ENCODE peak calls at places on chromosomes 1 and 21, in ten cellular contexts. One of them, this sample, is unnamed.

GRCh38 chr1:174967845-174968705 is 31.7 kb upstream of the CACYBP start:
- DNase-seq in neural crest cell: no peak
- DNase-seq in spleen: no peak
- DNase-seq in SK-N-DZ: no peak
- DNase-seq in activated naive CD4-positive, alpha-beta T cell treated with anti-CD3 and anti-CD28 coated beads, Interleukin-2, amount 50 U/mL, for 16 hours: no peak
- DNase-seq in H7: no peak
- DNase-seq in occipital lobe: no peak
- DNase-seq in NCI-H1694 treated with DMSO at 0.1 percent for 48 hours: no peak
- DNase-seq in HS-5: no peak
- DNase-seq in NAMALWA: peak; percentile 57
- DNase-seq in this sample: no peak

GRCh38 chr1:36232212-36233031 is 8.2 kb downstream of the THRAP3 start:
- DNase-seq in neural crest cell: no peak
- DNase-seq in spleen: no peak
- DNase-seq in SK-N-DZ: no peak
- DNase-seq in activated naive CD4-positive, alpha-beta T cell treated with anti-CD3 and anti-CD28 coated beads, Interleukin-2, amount 50 U/mL, for 16 hours: no peak
- DNase-seq in H7: no peak
- DNase-seq in occipital lobe: no peak
- DNase-seq in NCI-H1694 treated with DMSO at 0.1 percent for 48 hours: no peak
- DNase-seq in HS-5: no peak
- DNase-seq in NAMALWA: no peak
- DNase-seq in this sample: no peak

GRCh38 chr1:47742890-47743760 is 254.1 kb downstream of the TRABD2B start:
- DNase-seq in neural crest cell: no peak
- DNase-seq in spleen: no peak
- DNase-seq in SK-N-DZ: no peak
- DNase-seq in activated naive CD4-positive, alpha-beta T cell treated with anti-CD3 and anti-CD28 coated beads, Interleukin-2, amount 50 U/mL, for 16 hours: no peak
- DNase-seq in H7: no peak
- DNase-seq in occipital lobe: no peak
- DNase-seq in NCI-H1694 treated with DMSO at 0.1 percent for 48 hours: no peak
- DNase-seq in HS-5: no peak
- DNase-seq in NAMALWA: no peak
- DNase-seq in this sample: no peak

GRCh38 chr1:225921734-225922709 is 2.0 kb downstream of the PYCR2 start:
- DNase-seq in neural crest cell: no peak
- DNase-seq in spleen: no peak
- DNase-seq in SK-N-DZ: no peak
- DNase-seq in activated naive CD4-positive, alpha-beta T cell treated with anti-CD3 and anti-CD28 coated beads, Interleukin-2, amount 50 U/mL, for 16 hours: no peak
- DNase-seq in H7: peak; percentile 26
- DNase-seq in occipital lobe: no peak
- DNase-seq in NCI-H1694 treated with DMSO at 0.1 percent for 48 hours: peak; percentile 57
- DNase-seq in HS-5: no peak
- DNase-seq in NAMALWA: no peak
- DNase-seq in this sample: no peak

GRCh38 chr1:82225407-82226197 is 424.9 kb downstream of the ADGRL2 start:
- DNase-seq in neural crest cell: no peak
- DNase-seq in spleen: no peak
- DNase-seq in SK-N-DZ: no peak
- DNase-seq in activated naive CD4-positive, alpha-beta T cell treated with anti-CD3 and anti-CD28 coated beads, Interleukin-2, amount 50 U/mL, for 16 hours: no peak
- DNase-seq in H7: no peak
- DNase-seq in occipital lobe: no peak
- DNase-seq in NCI-H1694 treated with DMSO at 0.1 percent for 48 hours: peak; percentile 70
- DNase-seq in HS-5: no peak
- DNase-seq in NAMALWA: peak; percentile 16
- DNase-seq in this sample: no peak

GRCh38 chr1:99457381-99458165 is 188.3 kb upstream of the PALMD start:
- DNase-seq in neural crest cell: no peak
- DNase-seq in spleen: no peak
- DNase-seq in SK-N-DZ: no peak
- DNase-seq in activated naive CD4-positive, alpha-beta T cell treated with anti-CD3 and anti-CD28 coated beads, Interleukin-2, amount 50 U/mL, for 16 hours: no peak
- DNase-seq in H7: no peak
- DNase-seq in occipital lobe: peak; percentile 30
- DNase-seq in NCI-H1694 treated with DMSO at 0.1 percent for 48 hours: no peak
- DNase-seq in HS-5: peak; percentile 80
- DNase-seq in NAMALWA: no peak
- DNase-seq in this sample: no peak

GRCh38 chr1:54499097-54500029 is 48.7 kb upstream of the ACOT11 start:
- DNase-seq in neural crest cell: peak; percentile 43
- DNase-seq in spleen: no peak
- DNase-seq in SK-N-DZ: no peak
- DNase-seq in activated naive CD4-positive, alpha-beta T cell treated with anti-CD3 and anti-CD28 coated beads, Interleukin-2, amount 50 U/mL, for 16 hours: peak; percentile 33
- DNase-seq in H7: peak; percentile 87
- DNase-seq in occipital lobe: no peak
- DNase-seq in NCI-H1694 treated with DMSO at 0.1 percent for 48 hours: peak; percentile 76
- DNase-seq in HS-5: no peak
- DNase-seq in NAMALWA: no peak
- DNase-seq in this sample: no peak

GRCh38 chr1:235500971-235501540 is 3.2 kb downstream of the B3GALNT2 start:
- DNase-seq in neural crest cell: no peak
- DNase-seq in spleen: no peak
- DNase-seq in SK-N-DZ: no peak
- DNase-seq in activated naive CD4-positive, alpha-beta T cell treated with anti-CD3 and anti-CD28 coated beads, Interleukin-2, amount 50 U/mL, for 16 hours: no peak
- DNase-seq in H7: no peak
- DNase-seq in occipital lobe: no peak
- DNase-seq in NCI-H1694 treated with DMSO at 0.1 percent for 48 hours: no peak
- DNase-seq in HS-5: no peak
- DNase-seq in NAMALWA: no peak
- DNase-seq in this sample: no peak

GRCh38 chr1:1760715-1761114 is 17.6 kb downstream of the NADK start:
- DNase-seq in neural crest cell: no peak
- DNase-seq in spleen: peak; percentile 61
- DNase-seq in SK-N-DZ: no peak
- DNase-seq in activated naive CD4-positive, alpha-beta T cell treated with anti-CD3 and anti-CD28 coated beads, Interleukin-2, amount 50 U/mL, for 16 hours: no peak
- DNase-seq in H7: peak; percentile 19
- DNase-seq in occipital lobe: no peak
- DNase-seq in NCI-H1694 treated with DMSO at 0.1 percent for 48 hours: no peak
- DNase-seq in HS-5: no peak
- DNase-seq in NAMALWA: peak; percentile 35
- DNase-seq in this sample: no peak

GRCh38 chr1:207315435-207315834 is 6.0 kb upstream of the CD55 start:
- DNase-seq in neural crest cell: no peak
- DNase-seq in spleen: no peak
- DNase-seq in SK-N-DZ: no peak
- DNase-seq in activated naive CD4-positive, alpha-beta T cell treated with anti-CD3 and anti-CD28 coated beads, Interleukin-2, amount 50 U/mL, for 16 hours: no peak
- DNase-seq in H7: no peak
- DNase-seq in occipital lobe: no peak
- DNase-seq in NCI-H1694 treated with DMSO at 0.1 percent for 48 hours: no peak
- DNase-seq in HS-5: no peak
- DNase-seq in NAMALWA: no peak
- DNase-seq in this sample: no peak

GRCh38 chr1:41485605-41486004 is 1.1 kb upstream of the EDN2 start:
- DNase-seq in neural crest cell: no peak
- DNase-seq in spleen: peak; percentile 67
- DNase-seq in SK-N-DZ: no peak
- DNase-seq in activated naive CD4-positive, alpha-beta T cell treated with anti-CD3 and anti-CD28 coated beads, Interleukin-2, amount 50 U/mL, for 16 hours: no peak
- DNase-seq in H7: no peak
- DNase-seq in occipital lobe: no peak
- DNase-seq in NCI-H1694 treated with DMSO at 0.1 percent for 48 hours: no peak
- DNase-seq in HS-5: no peak
- DNase-seq in NAMALWA: no peak
- DNase-seq in this sample: no peak

GRCh38 chr1:61865646-61866220 is 123.5 kb downstream of the PATJ start:
- DNase-seq in neural crest cell: no peak
- DNase-seq in spleen: no peak
- DNase-seq in SK-N-DZ: no peak
- DNase-seq in activated naive CD4-positive, alpha-beta T cell treated with anti-CD3 and anti-CD28 coated beads, Interleukin-2, amount 50 U/mL, for 16 hours: no peak
- DNase-seq in H7: no peak
- DNase-seq in occipital lobe: no peak
- DNase-seq in NCI-H1694 treated with DMSO at 0.1 percent for 48 hours: no peak
- DNase-seq in HS-5: no peak
- DNase-seq in NAMALWA: no peak
- DNase-seq in this sample: peak; percentile 11

GRCh38 chr1:913491-914252 is 10.1 kb upstream of the SAMD11 start:
- DNase-seq in neural crest cell: no peak
- DNase-seq in spleen: peak; percentile 62
- DNase-seq in SK-N-DZ: peak; percentile 9
- DNase-seq in activated naive CD4-positive, alpha-beta T cell treated with anti-CD3 and anti-CD28 coated beads, Interleukin-2, amount 50 U/mL, for 16 hours: peak; percentile 6
- DNase-seq in H7: peak; percentile 51
- DNase-seq in occipital lobe: no peak
- DNase-seq in NCI-H1694 treated with DMSO at 0.1 percent for 48 hours: no peak
- DNase-seq in HS-5: no peak
- DNase-seq in NAMALWA: no peak
- DNase-seq in this sample: no peak

GRCh38 chr1:46667782-46668760 is at the start of gene ATPAF1:
- DNase-seq in neural crest cell: peak; percentile 53
- DNase-seq in spleen: peak; percentile 93
- DNase-seq in SK-N-DZ: peak; percentile 55
- DNase-seq in activated naive CD4-positive, alpha-beta T cell treated with anti-CD3 and anti-CD28 coated beads, Interleukin-2, amount 50 U/mL, for 16 hours: peak; percentile 69
- DNase-seq in H7: peak; percentile 95
- DNase-seq in occipital lobe: peak; percentile 60
- DNase-seq in NCI-H1694 treated with DMSO at 0.1 percent for 48 hours: peak; percentile 5
- DNase-seq in HS-5: no peak
- DNase-seq in NAMALWA: peak; percentile 50
- DNase-seq in this sample: peak; percentile 69

GRCh38 chr1:98197356-98197755 is 276.5 kb upstream of the DPYD start:
- DNase-seq in neural crest cell: no peak
- DNase-seq in spleen: no peak
- DNase-seq in SK-N-DZ: no peak
- DNase-seq in activated naive CD4-positive, alpha-beta T cell treated with anti-CD3 and anti-CD28 coated beads, Interleukin-2, amount 50 U/mL, for 16 hours: no peak
- DNase-seq in H7: no peak
- DNase-seq in occipital lobe: no peak
- DNase-seq in NCI-H1694 treated with DMSO at 0.1 percent for 48 hours: no peak
- DNase-seq in HS-5: no peak
- DNase-seq in NAMALWA: no peak
- DNase-seq in this sample: no peak

GRCh38 chr21:16309250-16309971 is 579.6 kb downstream of the USP25 start:
- DNase-seq in neural crest cell: peak; percentile 32
- DNase-seq in spleen: no peak
- DNase-seq in SK-N-DZ: no peak
- DNase-seq in activated naive CD4-positive, alpha-beta T cell treated with anti-CD3 and anti-CD28 coated beads, Interleukin-2, amount 50 U/mL, for 16 hours: no peak
- DNase-seq in H7: no peak
- DNase-seq in occipital lobe: peak; percentile 16
- DNase-seq in NCI-H1694 treated with DMSO at 0.1 percent for 48 hours: no peak
- DNase-seq in HS-5: no peak
- DNase-seq in NAMALWA: no peak
- DNase-seq in this sample: no peak

GRCh38 chr1:170290226-170290625 is 144.5 kb downstream of the NTMT2 start:
- DNase-seq in neural crest cell: no peak
- DNase-seq in spleen: no peak
- DNase-seq in SK-N-DZ: no peak
- DNase-seq in activated naive CD4-positive, alpha-beta T cell treated with anti-CD3 and anti-CD28 coated beads, Interleukin-2, amount 50 U/mL, for 16 hours: no peak
- DNase-seq in H7: no peak
- DNase-seq in occipital lobe: no peak
- DNase-seq in NCI-H1694 treated with DMSO at 0.1 percent for 48 hours: no peak
- DNase-seq in HS-5: no peak
- DNase-seq in NAMALWA: no peak
- DNase-seq in this sample: no peak

GRCh38 chr1:5949761-5950100 is 42.5 kb downstream of the NPHP4 start:
- DNase-seq in neural crest cell: no peak
- DNase-seq in spleen: no peak
- DNase-seq in SK-N-DZ: no peak
- DNase-seq in activated naive CD4-positive, alpha-beta T cell treated with anti-CD3 and anti-CD28 coated beads, Interleukin-2, amount 50 U/mL, for 16 hours: no peak
- DNase-seq in H7: no peak
- DNase-seq in occipital lobe: no peak
- DNase-seq in NCI-H1694 treated with DMSO at 0.1 percent for 48 hours: no peak
- DNase-seq in HS-5: no peak
- DNase-seq in NAMALWA: no peak
- DNase-seq in this sample: no peak

GRCh38 chr1:9922342-9922741 is 12.3 kb upstream of the CTNNBIP1 start:
- DNase-seq in neural crest cell: no peak
- DNase-seq in spleen: no peak
- DNase-seq in SK-N-DZ: no peak
- DNase-seq in activated naive CD4-positive, alpha-beta T cell treated with anti-CD3 and anti-CD28 coated beads, Interleukin-2, amount 50 U/mL, for 16 hours: no peak
- DNase-seq in H7: peak; percentile 54
- DNase-seq in occipital lobe: no peak
- DNase-seq in NCI-H1694 treated with DMSO at 0.1 percent for 48 hours: no peak
- DNase-seq in HS-5: no peak
- DNase-seq in NAMALWA: no peak
- DNase-seq in this sample: no peak

This sample was measured in BE2C.